ENCODE peak calls at places on chromosomes 6 and 20, in four cellular contexts. A is H1, D is HepG2, C is SK-N-MC. T is an unnamed sample.

GRCh38 chr6:36803908-36804307 is 35.3 kb downstream of the CPNE5 start:
- DNase-seq in D (no peak), A (no peak), C (no peak), T (no peak)

GRCh38 chr6:36361071-36361470 is 24.4 kb upstream of the BNIP5 start:
- DNase-seq in D (no peak), C (no peak), A (no peak), T (no peak)

GRCh38 chr20:11395581-11395980 is 522.1 kb upstream of the BTBD3 start:
- DNase-seq in A (no peak), D (no peak), C (no peak), T (no peak)

GRCh38 chr6:38739532-38739931 is 24.4 kb downstream of the DNAH8 start:
- DNase-seq in D (no peak), C (no peak), A (no peak), T (no peak)

GRCh38 chr20:36320898-36321695 is 15.0 kb downstream of the DLGAP4 start:
- DNase-seq in A (no peak), C (no peak), D (no peak), T (no peak)

GRCh38 chr6:33414592-33415271 is 3.2 kb downstream of the CUTA start:
- DNase-seq in A (peak; percentile 52), D (no peak), C (no peak), T (no peak)

GRCh38 chr6:41428995-41429417 is 93.6 kb downstream of the NCR2 start:
- DNase-seq in D (no peak), C (no peak), A (no peak), T (no peak)

GRCh38 chr6:170445984-170446383 is 107.1 kb downstream of the PSMB1 start:
- DNase-seq in C (no peak), D (no peak), A (no peak), T (no peak)

GRCh38 chr20:34984756-34985261 is 29.1 kb downstream of the MYH7B start:
- DNase-seq in C (no peak), A (no peak), D (no peak), T (no peak)

GRCh38 chr20:59774204-59774641 is 159.2 kb downstream of the SYCP2 start:
- DNase-seq in A (no peak), D (no peak), C (no peak), T (peak; percentile 13)

GRCh38 chr20:44495802-44496481 is 20.3 kb downstream of the TTPAL start:
- DNase-seq in A (no peak), C (no peak), D (no peak), T (no peak)

GRCh38 chr6:168120390-168121307 is 41.6 kb upstream of the FRMD1 start:
- DNase-seq in C (no peak), A (peak; percentile 29), D (no peak), T (no peak)

GRCh38 chr20:63465380-63466249 is 6.8 kb downstream of the KCNQ2 start:
- DNase-seq in C (no peak), D (no peak), A (no peak), T (no peak)

GRCh38 chr20:4946585-4947378 is 54.5 kb downstream of the SLC23A2 start:
- DNase-seq in C (no peak), A (no peak), D (no peak), T (no peak)

GRCh38 chr6:54981647-54982046 is 135.1 kb downstream of the FAM83B start:
- DNase-seq in D (no peak), C (no peak), A (no peak), T (no peak)

GRCh38 chr20:51864967-51865366 is 62.6 kb upstream of the SALL4 start:
- DNase-seq in C (no peak), D (no peak), A (no peak), T (no peak)

GRCh38 chr6:90121982-90122381 is 174.7 kb downstream of the BACH2 start:
- DNase-seq in D (no peak), C (no peak), A (no peak), T (no peak)

GRCh38 chr6:7673063-7673536 is 52.8 kb upstream of the BMP6 start:
- DNase-seq in D (no peak), A (peak; percentile 74), C (no peak), T (peak; percentile 85)

GRCh38 chr6:113856011-113856551 is 1.1 kb upstream of the MARCKS start:
- DNase-seq in A (no peak), D (no peak), C (no peak), T (no peak)

GRCh38 chr6:26027491-26028211 is 59.6 kb upstream of the HFE start:
- DNase-seq in C (no peak), D (no peak), A (no peak), T (no peak)

GRCh38 chr6:112831022-112831421 is 483.9 kb downstream of the RFPL4B start:
- DNase-seq in D (no peak), A (no peak), C (no peak), T (no peak)

GRCh38 chr20:60497298-60497697 is 539.1 kb downstream of the CDH26 start:
- DNase-seq in C (no peak), D (no peak), A (no peak), T (no peak)

GRCh38 chr6:136873733-136874132 is 48.4 kb upstream of the SLC35D3 start:
- DNase-seq in D (no peak), A (no peak), C (no peak), T (no peak)

GRCh38 chr6:21381336-21381963 is 212.1 kb upstream of the SOX4 start:
- DNase-seq in C (no peak), A (no peak), D (peak; percentile 94), T (no peak)

GRCh38 chr6:112214749-112215269 is 39.6 kb downstream of the LAMA4 start:
- DNase-seq in A (no peak), C (no peak), D (peak; percentile 58), T (no peak)

GRCh38 chr6:152952045-152952444 is 30.8 kb downstream of the FBXO5 start:
- DNase-seq in D (peak; percentile 34), C (no peak), A (no peak), T (no peak)

DNA sequence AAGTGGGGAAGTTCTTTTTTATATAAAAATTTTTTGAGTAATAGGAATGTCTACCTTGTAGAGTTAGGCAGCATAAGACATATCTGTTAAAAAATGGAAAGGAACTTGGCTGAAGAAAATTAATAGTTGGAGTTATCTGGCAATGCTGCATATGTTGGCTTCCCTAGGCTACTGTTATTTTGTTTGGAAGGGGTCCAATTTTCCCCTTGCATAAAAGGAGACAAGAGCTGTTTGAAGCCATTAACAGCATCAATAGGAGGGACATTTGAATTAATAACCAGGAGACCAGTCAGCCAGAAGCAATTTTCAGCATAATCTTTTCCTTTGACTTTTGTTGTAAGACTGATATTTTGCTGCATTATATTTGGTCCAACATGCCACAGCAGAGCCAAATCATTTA is 80.9 kb upstream of the TAB2 start:
- DNase-seq in A (no peak), C (no peak), D (no peak), T (no peak)
- TF ChIP-seq POLR2AphosphoS5 in A (no peak), C (no peak), D (no peak), T (no peak)

GRCh38 chr6:68108243-68108835 is 526.7 kb upstream of the ADGRB3 start:
- DNase-seq in D (no peak), A (no peak), C (no peak), T (no peak)
- H3K27ac ChIP-seq in D (no peak overlapping the region), A (no peak overlapping the region), C (no peak overlapping the region), T (no peak overlapping the region)

GRCh38 chr6:156699017-156699421 is 78.2 kb upstream of the ARID1B start:
- DNase-seq in C (no peak), D (no peak), A (no peak), T (no peak)
- TF ChIP-seq POLR2AphosphoS5 in C (no peak), D (no peak), A (no peak), T (no peak)

DNA sequence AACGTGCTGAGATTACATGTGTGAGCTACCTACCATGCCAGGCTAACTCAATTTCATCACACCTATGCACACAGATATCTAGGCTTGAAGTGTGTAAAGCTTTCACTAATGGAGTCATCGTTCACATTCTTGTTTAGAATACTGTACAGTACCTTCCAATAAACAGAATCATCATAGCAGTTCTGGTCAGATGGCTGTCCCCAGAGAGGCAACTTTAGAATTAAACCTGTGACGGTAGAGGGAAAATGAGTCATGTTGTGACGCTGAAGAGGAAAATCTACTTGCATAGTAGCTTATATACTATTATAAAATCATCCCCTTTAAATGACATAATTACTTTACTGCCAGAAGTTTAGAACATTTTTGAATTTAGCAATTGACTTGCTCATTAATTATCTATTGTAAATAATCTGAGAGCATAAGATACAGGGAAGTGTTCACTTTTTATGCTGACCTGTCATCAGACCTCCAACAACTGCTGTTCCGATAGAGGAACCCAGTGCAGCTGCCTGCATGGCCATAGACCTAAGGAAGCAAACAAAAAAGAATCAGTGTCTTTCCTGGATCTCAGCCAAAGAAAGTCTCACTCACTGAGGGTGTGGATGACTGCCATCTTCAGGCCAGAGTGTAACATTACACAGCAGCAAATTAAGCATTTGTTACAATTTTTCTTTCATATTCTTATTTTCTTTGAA is 29.8 kb downstream of the RHAG start:
- DNase-seq in A (no peak), D (peak; percentile 91), C (peak; percentile 94), T (no peak)
- H3K27ac ChIP-seq in A (no peak overlapping the region), D (no peak overlapping the region), C (no peak overlapping the region), T (no peak overlapping the region)

T was measured in suprapubic skin.